ENCODE peak calls at places on chromosomes 2 and 18, in eight cellular contexts. B is GM13977, H is endothelial cell, O is GM12878, S is foreskin fibroblast, U is GM12865, I is mammary epithelial cell, W is PC-9. N is an unnamed sample.

GRCh38 chr18:76709659-76710645 is 112.4 kb upstream of the ZNF236 start:
- DNase-seq in B (peak; percentile 79), H (peak; percentile 65), O (peak; percentile 12), S (peak; percentile 56), U (peak; percentile 79), I (peak; percentile 36), W (peak; percentile 39), N (peak; percentile 80)

GRCh38 chr18:427005-427404 is 73.5 kb downstream of the COLEC12 start:
- DNase-seq in B (no peak), H (no peak), O (no peak), S (peak; percentile 77), U (no peak), I (no peak), W (no peak), N (no peak)

GRCh38 chr18:58556333-58557012 is 72.4 kb downstream of the ALPK2 start:
- DNase-seq in B (no peak), H (no peak), O (no peak), S (no peak), U (peak; percentile 68), I (no peak), W (no peak), N (no peak)

GRCh38 chr2:190635781-190636180 is 13.1 kb upstream of the NAB1 start:
- DNase-seq in B (no peak), H (no peak), O (no peak), S (no peak), U (peak; percentile 42), I (no peak), W (no peak), N (no peak)

GRCh38 chr18:12079504-12080237 is 14.0 kb upstream of the ANKRD62 start:
- DNase-seq in B (no peak), H (no peak), O (no peak), S (no peak), U (no peak), I (no peak), W (no peak), N (no peak)

GRCh38 chr2:24342110-24342910 is 18.0 kb downstream of the ITSN2 start:
- DNase-seq in B (peak; percentile 39), H (no peak), O (peak; percentile 68), S (peak; percentile 52), U (peak; percentile 75), I (no peak), W (no peak), N (no peak)

GRCh38 chr18:332007-332406 is 64.2 kb upstream of the THOC1 start:
- DNase-seq in B (no peak), H (peak; percentile 36), O (no peak), S (no peak), U (no peak), I (no peak), W (no peak), N (no peak)

GRCh38 chr2:109410021-109410815 is 203.5 kb downstream of the SEPTIN10 start:
- DNase-seq in B (no peak), H (no peak), O (no peak), S (peak; percentile 53), U (no peak), I (no peak), W (no peak), N (no peak)

GRCh38 chr2:60872510-60872928 is 8.9 kb upstream of the REL start:
- DNase-seq in B (peak; percentile 31), H (no peak), O (peak; percentile 42), S (no peak), U (peak; percentile 56), I (no peak), W (no peak), N (peak; percentile 33)

GRCh38 chr2:33220533-33220932 is 255.9 kb upstream of the RASGRP3 start:
- DNase-seq in B (no peak), H (no peak), O (no peak), S (no peak), U (no peak), I (no peak), W (no peak), N (no peak)

GRCh38 chr2:107305966-107306365 is 420.0 kb upstream of the ST6GAL2 start:
- DNase-seq in B (no peak), H (no peak), O (no peak), S (no peak), U (no peak), I (no peak), W (no peak), N (no peak)

GRCh38 chr2:226903179-226903578 is 67.3 kb downstream of the RHBDD1 start:
- DNase-seq in B (no peak), H (no peak), O (no peak), S (peak; percentile 87), U (no peak), I (peak; percentile 75), W (no peak), N (no peak)

GRCh38 chr2:157488877-157489276 is 45.0 kb upstream of the CYTIP start:
- DNase-seq in B (no peak), H (no peak), O (no peak), S (no peak), U (no peak), I (no peak), W (no peak), N (no peak)

GRCh38 chr2:217717541-217717940 is 285.3 kb downstream of the TNS1 start:
- DNase-seq in B (no peak), H (no peak), O (no peak), S (no peak), U (no peak), I (no peak), W (no peak), N (no peak)

GRCh38 chr2:238502088-238502810 is 75.5 kb downstream of the ASB1 start:
- DNase-seq in B (no peak), H (no peak), O (no peak), S (no peak), U (no peak), I (no peak), W (no peak), N (no peak)

GRCh38 chr2:218671654-218672566 is at the start of the genes RNF25 and STK36:
- DNase-seq in B (peak; percentile 89), H (peak; percentile 79), O (peak; percentile 42), S (peak; percentile 87), U (peak; percentile 90), I (peak; percentile 78), W (peak; percentile 70), N (peak; percentile 86)

GRCh38 chr2:188319845-188320244 is 28.2 kb downstream of the GULP1 start:
- DNase-seq in B (no peak), H (no peak), O (no peak), S (no peak), U (no peak), I (no peak), W (no peak), N (no peak)

GRCh38 chr2:215966951-215967350 is 46.4 kb downstream of the MREG start:
- DNase-seq in B (no peak), H (no peak), O (no peak), S (no peak), U (no peak), I (peak; percentile 37), W (peak; percentile 93), N (no peak)

GRCh38 chr2:147818741-147819140 is 26.1 kb upstream of the ACVR2A start:
- DNase-seq in B (no peak), H (no peak), O (no peak), S (no peak), U (no peak), I (peak; percentile 22), W (no peak), N (no peak)

GRCh38 chr2:119255760-119256573 is 32.3 kb downstream of the STEAP3 start:
- DNase-seq in B (no peak), H (peak; percentile 51), O (no peak), S (peak; percentile 97), U (no peak), I (peak; percentile 90), W (peak; percentile 65), N (no peak)

GRCh38 chr18:10973579-10974260 is 175.6 kb downstream of the PIEZO2 start:
- DNase-seq in B (no peak), H (no peak), O (no peak), S (peak; percentile 1), U (peak; percentile 9), I (no peak), W (no peak), N (no peak)

GRCh38 chr2:101679801-101680487 is 17.6 kb upstream of the MAP4K4 start:
- DNase-seq in B (no peak), H (no peak), O (no peak), S (no peak), U (no peak), I (no peak), W (no peak), N (no peak)

GRCh38 chr2:27920148-27920885 is 29.8 kb downstream of the BABAM2 start:
- DNase-seq in B (no peak), H (no peak), O (no peak), S (no peak), U (no peak), I (no peak), W (no peak), N (no peak)

GRCh38 chr18:76610012-76610411 is 115.0 kb upstream of the ZNF516 start:
- DNase-seq in B (no peak), H (no peak), O (no peak), S (no peak), U (no peak), I (no peak), W (no peak), N (no peak)

GRCh38 chr18:45328762-45329161 is 286.5 kb upstream of the SLC14A2 start:
- DNase-seq in B (no peak), H (no peak), O (no peak), S (no peak), U (no peak), I (no peak), W (no peak), N (no peak)

GRCh38 chr2:240791211-240791800 is 28.7 kb downstream of the KIF1A start:
- DNase-seq in B (no peak), H (no peak), O (no peak), S (no peak), U (no peak), I (no peak), W (no peak), N (no peak)

GRCh38 chr2:108583903-108584520 is 49.7 kb downstream of the LIMS1 start:
- DNase-seq in B (peak; percentile 63), H (peak; percentile 56), O (no peak), S (peak; percentile 64), U (peak; percentile 83), I (peak; percentile 66), W (peak; percentile 50), N (peak; percentile 61)

GRCh38 chr2:236210536-236210935 is 42.4 kb upstream of the GBX2 start:
- DNase-seq in B (no peak), H (no peak), O (no peak), S (no peak), U (no peak), I (no peak), W (peak; percentile 29), N (no peak)
- TF ChIP-seq CTCF in B (no peak), H (no peak), O (no peak), S (no peak), U (no peak), I (no peak), W (no peak), N (no peak)

GRCh38 chr18:34322365-34323289 is 97.9 kb upstream of the NOL4 start:
- DNase-seq in B (peak; percentile 19), H (peak; percentile 70), O (peak; percentile 59), S (peak; percentile 10), U (peak; percentile 91), I (peak; percentile 21), W (peak; percentile 32), N (peak; percentile 19)
- TF ChIP-seq CTCF in B (peak; percentile 83), H (peak; percentile 74), O (peak; percentile 69), S (peak; percentile 48), U (peak; percentile 73), I (peak; percentile 82), W (peak; percentile 54), N (peak; percentile 68)

GRCh38 chr2:70978388-70979357 is at the start of gene ANKRD53:
- DNase-seq in B (no peak), H (peak; percentile 62), O (no peak), S (peak; percentile 51), U (no peak), I (peak; percentile 23), W (no peak), N (peak; percentile 70)
- TF ChIP-seq CTCF in B (no peak), H (no peak), O (no peak), S (no peak), U (no peak), I (no peak), W (no peak), N (no peak)

GRCh38 chr18:80163183-80163582 is 54.1 kb downstream of the ADNP2 start:
- DNase-seq in B (no peak), H (no peak), O (no peak), S (no peak), U (no peak), I (no peak), W (no peak), N (no peak)
- TF ChIP-seq CTCF in B (no peak), H (no peak), O (no peak), S (no peak), U (no peak), I (no peak), W (no peak), N (no peak)